ENCODE peak calls at places on chromosomes 11 and 22, in five cellular contexts. U is B cell, X is Daoy, A is psoas muscle, P is K562. I is an unnamed sample.

GRCh38 chr11:26753738-26754504 is 32.1 kb upstream of the SLC5A12 start:
- DNase-seq in A (peak), U (no peak), P (no peak), X (peak), I (peak)

GRCh38 chr11:117220568-117220967 is 11.3 kb downstream of the PCSK7 start:
- DNase-seq in U (no peak), X (no peak), A (peak), P (no peak), I (no peak)

GRCh38 chr11:68933605-68934320 is 30.1 kb downstream of the IGHMBP2 start:
- DNase-seq in X (no peak), U (no peak), A (no peak), P (no peak), I (no peak)

GRCh38 chr11:5203366-5203765 is 2.9 kb upstream of the OR51V1 start:
- DNase-seq in P (peak), X (no peak), U (no peak), A (no peak), I (no peak)

GRCh38 chr22:24514241-24515024 is 19.3 kb downstream of the UPB1 start:
- DNase-seq in X (no peak), U (no peak), A (no peak), P (no peak), I (no peak)

GRCh38 chr11:11265320-11265719 is 87.7 kb downstream of the CSNK2A3 start:
- DNase-seq in U (no peak), X (no peak), P (no peak), A (no peak), I (no peak)

GRCh38 chr22:45830531-45831245 is 146.3 kb downstream of the WNT7B start:
- DNase-seq in A (no peak), P (no peak), X (peak), U (no peak), I (peak)

GRCh38 chr22:37198290-37199102 is 10.4 kb upstream of the C1QTNF6 start:
- DNase-seq in U (peak), X (peak), P (peak), A (peak), I (peak)

GRCh38 chr11:103587951-103588788 is 448.3 kb upstream of the DDI1 start:
- DNase-seq in X (no peak), A (no peak), P (no peak), U (no peak), I (no peak)

GRCh38 chr11:72965672-72966071 is 151.5 kb downstream of the ATG16L2 start:
- DNase-seq in A (no peak), P (no peak), X (no peak), U (no peak), I (peak)

GRCh38 chr11:57567210-57567511 is 311 bp downstream of the UBE2L6 start:
- DNase-seq in X (peak), U (peak), A (no peak), P (no peak), I (peak)

GRCh38 chr11:32032478-32032877 is 58.4 kb upstream of the RCN1 start:
- DNase-seq in X (no peak), A (no peak), P (no peak), U (no peak), I (no peak)

GRCh38 chr22:32781695-32782094 is 19.8 kb upstream of the TIMP3 start:
- DNase-seq in P (no peak), X (no peak), U (no peak), A (no peak), I (no peak)

GRCh38 chr22:36879775-36880174 is 19.0 kb downstream of the NCF4 start:
- DNase-seq in P (no peak), X (peak), A (no peak), U (no peak), I (no peak)

GRCh38 chr11:85813721-85814120 is 2.8 kb upstream of the SYTL2 start:
- DNase-seq in A (no peak), U (no peak), X (no peak), P (no peak), I (no peak)

GRCh38 chr11:19232910-19233503 is 7.7 kb downstream of the E2F8 start:
- DNase-seq in A (no peak), X (peak), P (no peak), U (no peak), I (no peak)

GRCh38 chr22:41382610-41383009 is 868 bp downstream of the TEF start:
- DNase-seq in A (peak), P (peak), X (no peak), U (no peak), I (no peak)

GRCh38 chr11:103281301-103281700 is 172.1 kb downstream of the DYNC2H1 start:
- DNase-seq in U (no peak), A (no peak), X (no peak), P (no peak), I (no peak)

GRCh38 chr11:67409261-67409666 is 5.4 kb downstream of the TBC1D10C start:
- DNase-seq in X (no peak), P (no peak), U (peak), A (no peak), I (no peak)

GRCh38 chr11:18789942-18790341 is 1.7 kb downstream of the PTPN5 start:
- DNase-seq in P (no peak), A (no peak), X (no peak), U (no peak), I (no peak)

GRCh38 chr11:44607324-44607962 is 42.0 kb downstream of the CD82 start:
- DNase-seq in U (no peak), A (no peak), X (peak), P (peak), I (no peak)

GRCh38 chr11:65529475-65530156 is 4.7 kb downstream of the SCYL1 start:
- DNase-seq in P (no peak), X (no peak), A (no peak), U (peak), I (peak)

GRCh38 chr11:114964676-114965214 is 286.4 kb downstream of the NXPE2 start:
- DNase-seq in P (no peak), X (no peak), A (no peak), U (no peak), I (no peak)

GRCh38 chr11:76102772-76103171 is 103.5 kb downstream of the WNT11 start:
- DNase-seq in U (no peak), A (no peak), P (no peak), X (no peak), I (no peak)

GRCh38 chr11:65899356-65900124 is 648 bp downstream of the FOSL1 start:
- DNase-seq in U (peak), A (peak), P (peak), X (peak), I (peak)